ENCODE peak calls at places on chromosomes 3 and 15, in five cellular contexts. One of them, this sample, is unnamed.

GRCh38 chr3:14988988-14989394 is 41.6 kb downstream of the NR2C2 start:
- DNase-seq in activated naive CD4-positive, alpha-beta T cell treated with Interleukin-2 at 50 U/mL for 16 hours: peak
- DNase-seq in anterior cingulate cortex: no peak
- DNase-seq in epithelial cell of esophagus: no peak
- DNase-seq in RPMI8226: peak
- DNase-seq in this sample: no peak

GRCh38 chr15:31069360-31070000 is 32.0 kb downstream of the TRPM1 start:
- DNase-seq in anterior cingulate cortex: no peak
- DNase-seq in epithelial cell of esophagus: no peak
- DNase-seq in RPMI8226: no peak
- DNase-seq in activated naive CD4-positive, alpha-beta T cell treated with Interleukin-2 at 50 U/mL for 16 hours: no peak
- DNase-seq in this sample: no peak

GRCh38 chr3:157865449-157865862 is 240.8 kb downstream of the SHOX2 start:
- DNase-seq in activated naive CD4-positive, alpha-beta T cell treated with Interleukin-2 at 50 U/mL for 16 hours: peak
- DNase-seq in epithelial cell of esophagus: peak
- DNase-seq in anterior cingulate cortex: no peak
- DNase-seq in RPMI8226: peak
- DNase-seq in this sample: no peak

GRCh38 chr3:14788644-14789043 is 30.1 kb upstream of the FGD5 start:
- DNase-seq in epithelial cell of esophagus: no peak
- DNase-seq in activated naive CD4-positive, alpha-beta T cell treated with Interleukin-2 at 50 U/mL for 16 hours: no peak
- DNase-seq in RPMI8226: no peak
- DNase-seq in anterior cingulate cortex: no peak
- DNase-seq in this sample: no peak

GRCh38 chr15:70323111-70323851 is 225.6 kb upstream of the TLE3 start:
- DNase-seq in epithelial cell of esophagus: no peak
- DNase-seq in anterior cingulate cortex: no peak
- DNase-seq in activated naive CD4-positive, alpha-beta T cell treated with Interleukin-2 at 50 U/mL for 16 hours: no peak
- DNase-seq in RPMI8226: no peak
- DNase-seq in this sample: no peak

GRCh38 chr15:38746211-38746610 is 181.6 kb upstream of the RASGRP1 start:
- DNase-seq in anterior cingulate cortex: no peak
- DNase-seq in epithelial cell of esophagus: no peak
- DNase-seq in activated naive CD4-positive, alpha-beta T cell treated with Interleukin-2 at 50 U/mL for 16 hours: no peak
- DNase-seq in RPMI8226: no peak
- DNase-seq in this sample: no peak

GRCh38 chr3:76824658-76825310 is 215.1 kb upstream of the ROBO2 start:
- DNase-seq in anterior cingulate cortex: no peak
- DNase-seq in activated naive CD4-positive, alpha-beta T cell treated with Interleukin-2 at 50 U/mL for 16 hours: no peak
- DNase-seq in RPMI8226: no peak
- DNase-seq in epithelial cell of esophagus: no peak
- DNase-seq in this sample: no peak

GRCh38 chr3:195753609-195754008 is 32.8 kb downstream of the MUC20 start:
- DNase-seq in RPMI8226: no peak
- DNase-seq in activated naive CD4-positive, alpha-beta T cell treated with Interleukin-2 at 50 U/mL for 16 hours: no peak
- DNase-seq in anterior cingulate cortex: no peak
- DNase-seq in epithelial cell of esophagus: no peak
- DNase-seq in this sample: no peak

GRCh38 chr3:149393355-149394165 is 16.1 kb upstream of the TM4SF1 start:
- DNase-seq in epithelial cell of esophagus: peak
- DNase-seq in activated naive CD4-positive, alpha-beta T cell treated with Interleukin-2 at 50 U/mL for 16 hours: peak
- DNase-seq in RPMI8226: peak
- DNase-seq in anterior cingulate cortex: peak
- DNase-seq in this sample: peak